ENCODE peak calls at places on chromosomes 16 and 17, in four cellular contexts. A is tibial nerve, S is A549, I is lower leg skin. P is an unnamed sample.
A peak's percentile ranks its signal among the peaks of the same experiment; 100 is the strongest.

GRCh38 chr16:1996175-1996574 is 6.4 kb downstream of the SYNGR3 start:
- DNase-seq in A (no peak), S (no peak), I (no peak), P (peak; percentile 54)

GRCh38 chr17:78608804-78609186 is 31.6 kb upstream of the DNAH17 start:
- DNase-seq in S (no peak), I (no peak), A (no peak), P (no peak)

GRCh38 chr17:71438631-71439146 is 682.1 kb upstream of the SOX9 start:
- DNase-seq in A (no peak), S (peak; percentile 84), I (no peak), P (no peak)

GRCh38 chr17:79942011-79942405 is 93.7 kb downstream of the TBC1D16 start:
- DNase-seq in S (no peak), A (no peak), I (no peak), P (no peak)

GRCh38 chr16:56851671-56852400 is 13.2 kb upstream of the SLC12A3 start:
- DNase-seq in S (peak; percentile 44), I (no peak), A (no peak), P (peak; percentile 43)

GRCh38 chr17:19346351-19347255 is 15.9 kb downstream of the B9D1 start:
- DNase-seq in I (peak; percentile 68), S (peak; percentile 84), A (peak; percentile 80), P (peak; percentile 92)

GRCh38 chr17:48715496-48716399 is 6.6 kb downstream of the PRAC1 start:
- DNase-seq in S (no peak), I (no peak), A (no peak), P (peak; percentile 30)

GRCh38 chr16:66882702-66883101 is 2.4 kb downstream of the PDP2 start:
- DNase-seq in S (no peak), A (no peak), I (no peak), P (no peak)

GRCh38 chr17:18362509-18363020 is 785 bp downstream of the SHMT1 start:
- DNase-seq in A (peak; percentile 79), S (peak; percentile 34), I (peak; percentile 59), P (peak; percentile 51)

GRCh38 chr17:59372138-59372751 is 40.8 kb downstream of the YPEL2 start:
- DNase-seq in S (no peak), A (peak; percentile 67), I (peak; percentile 84), P (peak; percentile 78)

GRCh38 chr16:54927125-54928015 is 3.3 kb upstream of the IRX5 start:
- DNase-seq in A (no peak), I (no peak), S (no peak), P (peak; percentile 16)

GRCh38 chr17:41168121-41168520 is at the start of gene KRTAP4-3:
- DNase-seq in A (no peak), S (no peak), I (no peak), P (no peak)

GRCh38 chr16:30137897-30138296 is 14.9 kb upstream of the MAPK3 start:
- DNase-seq in A (no peak), S (no peak), I (no peak), P (no peak)

GRCh38 chr16:87391324-87391949 is 699 bp upstream of the MAP1LC3B start:
- DNase-seq in S (peak; percentile 47), A (peak; percentile 52), I (peak; percentile 67), P (no peak)

GRCh38 chr16:53054670-53055485 is at the start of gene CHD9:
- DNase-seq in I (peak; percentile 68), A (peak; percentile 78), S (peak; percentile 91), P (peak; percentile 93)

GRCh38 chr16:2752850-2753522 is 548 bp downstream of the SRRM2 start:
- DNase-seq in S (peak; percentile 90), I (peak; percentile 66), A (peak; percentile 67), P (peak; percentile 87)

GRCh38 chr17:12107905-12108304 is 87.2 kb downstream of the MAP2K4 start:
- DNase-seq in I (no peak), A (no peak), S (no peak), P (no peak)

GRCh38 chr17:51493206-51493605 is 232.9 kb downstream of the UTP18 start:
- DNase-seq in S (no peak), I (no peak), A (no peak), P (no peak)

GRCh38 chr16:11585460-11586374 is 1.0 kb downstream of the LITAF start:
- DNase-seq in I (no peak), A (no peak), S (peak; percentile 42), P (peak; percentile 54)

GRCh38 chr16:21244798-21245197 is 11.3 kb downstream of the ANKS4B start:
- DNase-seq in I (no peak), A (no peak), S (no peak), P (no peak)

GRCh38 chr17:7922499-7923289 is 6.6 kb upstream of the RNF227 start:
- DNase-seq in S (peak; percentile 31), I (peak; percentile 84), A (peak; percentile 81), P (no peak)

GRCh38 chr16:88417684-88418476 is 35.1 kb downstream of the ZNF469 start:
- DNase-seq in I (no peak), S (no peak), A (no peak), P (no peak)
- TF ChIP-seq CTCF in I (no peak), S (no peak), A (no peak), P (no peak)

GRCh38 chr17:67360880-67361279 is 5.5 kb downstream of the PSMD12 start:
- DNase-seq in A (no peak), S (no peak), I (no peak), P (no peak)

GRCh38 chr17:67362173-67362572 is 4.2 kb downstream of the PSMD12 start:
- DNase-seq in A (no peak), S (no peak), I (no peak), P (no peak)

GRCh38 chr17:67365762-67366192 is 600 bp downstream of the PSMD12 start:
- DNase-seq in I (no peak), A (no peak), S (peak; percentile 41), P (peak; percentile 62)

GRCh38 chr17:67364847-67365761 is 1.3 kb downstream of the PSMD12 start:
- DNase-seq in S (no peak), I (no peak), A (no peak), P (no peak)

GRCh38 chr17:67366193-67367157 is at the start of gene PSMD12:
- DNase-seq in I (peak; percentile 89), S (peak; percentile 95), A (peak; percentile 87), P (peak; percentile 93)
- TF ChIP-seq POLR2A in I (no peak), S (peak; percentile 94), A (peak; percentile 77), P (peak; percentile 92)

GRCh38 chr17:850828-851759 is 68.9 kb downstream of the MRM3 start:
- DNase-seq in A (no peak), I (no peak), S (no peak), P (no peak)

GRCh38 chr17:850086-850827 is 68.1 kb downstream of the MRM3 start:
- DNase-seq in A (no peak), I (no peak), S (no peak), P (no peak)

GRCh38 chr17:851986-852385 is 69.8 kb downstream of the MRM3 start:
- DNase-seq in I (no peak), A (no peak), S (no peak), P (no peak)

GRCh38 chr17:848402-848801 is 66.2 kb downstream of the MRM3 start:
- DNase-seq in S (no peak), I (no peak), A (no peak), P (no peak)

DNA sequence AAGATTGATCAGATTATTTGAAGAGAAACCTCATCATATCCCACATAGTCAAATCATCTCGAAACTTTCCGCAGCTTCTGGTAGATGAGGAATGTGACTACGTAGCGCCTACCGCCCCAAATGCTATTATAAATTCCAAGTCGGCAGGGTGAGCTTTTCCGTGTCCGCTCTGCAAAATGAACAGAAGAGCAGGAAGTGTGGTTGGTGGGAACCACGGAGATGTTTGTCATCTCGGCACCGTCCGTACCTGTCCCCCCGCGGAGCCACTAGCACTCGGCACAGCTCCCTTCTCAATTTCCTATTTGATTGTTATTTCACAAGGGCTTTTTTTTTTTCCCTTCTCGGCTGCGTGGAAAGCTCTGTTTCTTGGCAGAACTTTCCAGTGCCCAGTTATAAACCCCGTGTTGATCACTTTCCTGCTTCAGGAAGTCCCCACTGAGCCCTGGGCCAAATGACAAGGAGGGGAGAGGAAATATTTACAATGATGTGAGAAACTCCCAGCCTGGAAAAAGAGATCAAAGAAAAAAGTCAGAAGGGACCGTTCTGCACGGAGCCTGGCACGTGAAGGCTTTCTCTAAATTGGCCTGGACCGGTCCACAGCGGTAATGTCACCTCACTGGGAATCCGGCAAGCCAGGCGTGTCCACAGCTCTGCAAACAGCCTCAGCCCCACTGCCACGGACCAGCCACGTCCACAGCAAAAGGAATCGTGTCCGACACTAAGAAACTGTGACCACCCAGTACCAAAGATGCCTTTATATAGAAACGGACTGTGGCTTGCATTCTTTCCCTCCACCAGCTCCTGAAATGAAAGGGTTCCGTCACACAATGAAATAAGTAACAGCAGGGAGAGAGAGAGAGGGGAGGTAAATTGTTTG is 65.0 kb downstream of the MRM3 start:
- DNase-seq in I (no peak), S (no peak), A (no peak), P (no peak)
- H3K4me3 ChIP-seq in I (no peak overlapping the region), S (no peak overlapping the region), A (no peak overlapping the region), P (no peak overlapping the region)

GRCh38 chr16:50506543-50506937 is 41.7 kb upstream of the NKD1 start:
- DNase-seq in I (no peak), A (no peak), S (no peak), P (no peak)

GRCh38 chr16:50505115-50505514 is 43.1 kb upstream of the NKD1 start:
- DNase-seq in A (no peak), I (no peak), S (no peak), P (no peak)

GRCh38 chr16:50507397-50507796 is 40.8 kb upstream of the NKD1 start:
- DNase-seq in I (no peak), A (no peak), S (no peak), P (no peak)

GRCh38 chr16:50505714-50506542 is 42.3 kb upstream of the NKD1 start:
- DNase-seq in I (no peak), A (no peak), S (peak; percentile 15), P (no peak)

GRCh38 chr16:50509521-50510341 is 38.5 kb upstream of the NKD1 start:
- DNase-seq in A (peak; percentile 14), S (peak; percentile 11), I (no peak), P (peak; percentile 47)
- TF ChIP-seq CTCF in A (no peak), S (peak; percentile 34), I (no peak), P (peak; percentile 90)

P was measured in NB4.